ENCODE peak calls at places on chromosomes 2 and 18, in six cellular contexts. J, Z, N, Y, O and U are unnamed samples.

GRCh38 chr2:154556146-154556545 is 142.3 kb upstream of the KCNJ3 start:
- DNase-seq in N (no peak), Z (no peak), O (no peak), J (no peak), Y (no peak), U (no peak)

GRCh38 chr2:70085711-70086277 is 1.5 kb upstream of the PCBP1 start:
- DNase-seq in J (no peak), Y (no peak), N (no peak), Z (no peak), O (no peak), U (no peak)

GRCh38 chr2:185618630-185619029 is 120.0 kb upstream of the FSIP2 start:
- DNase-seq in Z (no peak), N (no peak), J (no peak), O (no peak), Y (no peak), U (no peak)

GRCh38 chr2:85540131-85540587 is 1.2 kb downstream of the MAT2A start:
- DNase-seq in O (no peak), N (peak), Z (no peak), J (no peak), Y (no peak), U (no peak)

GRCh38 chr2:132441051-132441450 is 24.4 kb downstream of the GPR39 start:
- DNase-seq in Y (no peak), J (no peak), N (no peak), O (no peak), Z (no peak), U (no peak)

GRCh38 chr2:149409506-149409905 is 79.1 kb downstream of the LYPD6 start:
- DNase-seq in O (no peak), N (no peak), J (no peak), Y (no peak), Z (no peak), U (no peak)

GRCh38 chr2:20184067-20184938 is 40.6 kb downstream of the SDC1 start:
- DNase-seq in Y (peak), J (no peak), O (no peak), Z (no peak), N (no peak), U (no peak)

GRCh38 chr2:168683996-168684395 is 118.4 kb upstream of the NOSTRIN start:
- DNase-seq in Z (no peak), O (no peak), J (no peak), Y (peak), N (peak), U (no peak)

GRCh38 chr18:47150824-47151366 is 595 bp upstream of the HDHD2 start:
- DNase-seq in N (no peak), Z (no peak), O (no peak), Y (peak), J (peak), U (no peak)

GRCh38 chr2:9392895-9393757 is 30.2 kb downstream of the ITGB1BP1 start:
- DNase-seq in N (no peak), J (no peak), O (no peak), Z (no peak), Y (no peak), U (no peak)

GRCh38 chr2:23381084-23381483 is 3.9 kb upstream of the KLHL29 start:
- DNase-seq in O (peak), Z (peak), Y (peak), N (no peak), J (no peak), U (peak)

GRCh38 chr2:102603904-102604303 is 15.4 kb upstream of the SLC9A2 start:
- DNase-seq in O (no peak), Z (no peak), J (no peak), Y (no peak), N (no peak), U (no peak)

GRCh38 chr18:24488824-24489493 is 28.5 kb downstream of the HRH4 start:
- DNase-seq in O (peak), Y (peak), N (peak), J (peak), Z (peak), U (peak)

GRCh38 chr2:224103603-224104002 is 64.5 kb upstream of the SERPINE2 start:
- DNase-seq in Y (no peak), N (no peak), O (no peak), Z (no peak), J (no peak), U (no peak)

GRCh38 chr18:41396211-41396610 is 558.8 kb upstream of the PIK3C3 start:
- DNase-seq in Y (no peak), J (no peak), N (no peak), O (no peak), Z (no peak), U (no peak)

GRCh38 chr18:79248495-79249078 is 147.1 kb upstream of the NFATC1 start:
- DNase-seq in J (no peak), N (peak), O (no peak), Z (no peak), Y (no peak), U (peak)

GRCh38 chr2:120856421-120856862 is 120.8 kb downstream of the GLI2 start:
- DNase-seq in N (no peak), J (peak), Y (no peak), Z (no peak), O (no peak), U (no peak)

GRCh38 chr2:158359846-158360245 is 96.7 kb downstream of the CCDC148 start:
- DNase-seq in N (peak), Y (peak), J (no peak), Z (no peak), O (no peak), U (no peak)

GRCh38 chr18:8654482-8655451 is 45.5 kb downstream of the RAB12 start:
- DNase-seq in Z (no peak), Y (no peak), J (peak), O (no peak), N (peak), U (no peak)

GRCh38 chr2:105610444-105611327 is 134.0 kb upstream of the NCK2 start:
- DNase-seq in N (no peak), O (no peak), Z (no peak), J (no peak), Y (peak), U (no peak)

GRCh38 chr2:206728277-206729199 is 10.3 kb upstream of the DYTN start:
- DNase-seq in J (no peak), N (peak), Z (peak), O (no peak), Y (peak), U (no peak)

GRCh38 chr2:181680055-181680936 is at the start of gene NEUROD1:
- DNase-seq in Y (no peak), J (peak), O (no peak), Z (no peak), N (no peak), U (no peak)

GRCh38 chr2:98702896-98703620 is 27.9 kb downstream of the MGAT4A start:
- DNase-seq in N (no peak), Z (no peak), Y (no peak), J (no peak), O (no peak), U (no peak)

GRCh38 chr18:77206676-77207370 is 42.8 kb upstream of the GALR1 start:
- DNase-seq in O (no peak), J (no peak), Z (no peak), N (no peak), Y (no peak), U (no peak)

GRCh38 chr2:223601932-223602676 is at the start of gene SCG2:
- DNase-seq in N (peak), Z (peak), O (no peak), Y (peak), J (peak), U (peak)

GRCh38 chr2:144390424-144391020 is 129.4 kb downstream of the ZEB2 start:
- DNase-seq in N (no peak), O (no peak), Y (no peak), Z (no peak), J (no peak), U (no peak)

GRCh38 chr18:41096504-41096903 is 858.5 kb upstream of the PIK3C3 start:
- DNase-seq in J (peak), O (no peak), N (no peak), Y (no peak), Z (no peak), U (no peak)

GRCh38 chr2:217901826-217902225 is 101.0 kb downstream of the TNS1 start:
- DNase-seq in J (no peak), Y (peak), N (no peak), O (no peak), Z (no peak), U (no peak)

GRCh38 chr2:190050001-190050400 is 12.5 kb downstream of the MSTN start:
- DNase-seq in Z (no peak), J (no peak), N (no peak), Y (no peak), O (no peak), U (no peak)

GRCh38 chr18:60984496-60984895 is 348.7 kb upstream of the CDH20 start:
- DNase-seq in J (no peak), N (no peak), O (no peak), Y (no peak), Z (no peak), U (no peak)

GRCh38 chr18:36314098-36314497 is 16.6 kb downstream of the FHOD3 start:
- DNase-seq in O (no peak), Y (no peak), N (no peak), J (no peak), Z (no peak), U (no peak)

GRCh38 chr18:23609390-23610008 is 23.2 kb upstream of the NPC1 start:
- DNase-seq in J (no peak), N (no peak), Z (no peak), Y (no peak), O (no peak), U (no peak)

GRCh38 chr2:182023235-182023634 is 37.6 kb downstream of the PPP1R1C start:
- DNase-seq in Z (no peak), O (no peak), Y (no peak), N (peak), J (no peak), U (no peak)

GRCh38 chr2:134479696-134480330 is 225.9 kb downstream of the MGAT5 start:
- DNase-seq in J (no peak), N (no peak), O (no peak), Z (no peak), Y (no peak), U (no peak)
- TF ChIP-seq SIN3A in J (no peak), N (no peak), O (no peak), Z (no peak), Y (no peak), U (no peak)

GRCh38 chr2:196166876-196167275 is 4.5 kb downstream of the STK17B start:
- DNase-seq in O (no peak), J (no peak), Y (no peak), N (peak), Z (no peak), U (no peak)
- TF ChIP-seq SIN3A in O (no peak), J (no peak), Y (no peak), N (no peak), Z (no peak), U (no peak)

GRCh38 chr18:34097312-34097711 is 127.4 kb downstream of the NOL4 start:
- DNase-seq in N (no peak), Y (no peak), O (no peak), Z (no peak), J (no peak), U (no peak)
- TF ChIP-seq SIN3A in N (no peak), Y (no peak), O (no peak), Z (no peak), J (no peak), U (no peak)

DNA sequence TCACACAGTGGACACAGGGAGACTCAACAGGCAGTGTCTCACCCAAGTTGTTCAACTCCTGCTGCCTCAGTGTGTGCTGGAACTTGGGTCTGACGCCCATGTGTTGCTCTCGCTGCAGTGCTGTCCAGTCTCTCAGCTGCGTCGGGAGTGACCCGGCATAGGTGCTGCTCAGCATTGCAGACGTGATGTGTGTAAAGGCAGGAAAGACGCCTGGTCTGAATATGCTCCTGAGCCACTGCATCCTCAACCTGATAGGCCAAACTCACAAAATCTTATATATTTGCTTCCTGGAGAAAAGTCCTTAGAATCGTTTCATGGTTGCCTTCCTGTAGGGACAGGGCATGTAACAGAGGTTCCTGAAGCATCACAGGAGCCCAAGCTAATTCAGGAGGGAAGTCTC is 152.9 kb downstream of the INSIG2 start:
- DNase-seq in Y (no peak), O (no peak), N (no peak), Z (no peak), J (no peak), U (no peak)
- TF ChIP-seq SIN3A in Y (no peak), O (no peak), N (no peak), Z (no peak), J (no peak), U (no peak)

DNA sequence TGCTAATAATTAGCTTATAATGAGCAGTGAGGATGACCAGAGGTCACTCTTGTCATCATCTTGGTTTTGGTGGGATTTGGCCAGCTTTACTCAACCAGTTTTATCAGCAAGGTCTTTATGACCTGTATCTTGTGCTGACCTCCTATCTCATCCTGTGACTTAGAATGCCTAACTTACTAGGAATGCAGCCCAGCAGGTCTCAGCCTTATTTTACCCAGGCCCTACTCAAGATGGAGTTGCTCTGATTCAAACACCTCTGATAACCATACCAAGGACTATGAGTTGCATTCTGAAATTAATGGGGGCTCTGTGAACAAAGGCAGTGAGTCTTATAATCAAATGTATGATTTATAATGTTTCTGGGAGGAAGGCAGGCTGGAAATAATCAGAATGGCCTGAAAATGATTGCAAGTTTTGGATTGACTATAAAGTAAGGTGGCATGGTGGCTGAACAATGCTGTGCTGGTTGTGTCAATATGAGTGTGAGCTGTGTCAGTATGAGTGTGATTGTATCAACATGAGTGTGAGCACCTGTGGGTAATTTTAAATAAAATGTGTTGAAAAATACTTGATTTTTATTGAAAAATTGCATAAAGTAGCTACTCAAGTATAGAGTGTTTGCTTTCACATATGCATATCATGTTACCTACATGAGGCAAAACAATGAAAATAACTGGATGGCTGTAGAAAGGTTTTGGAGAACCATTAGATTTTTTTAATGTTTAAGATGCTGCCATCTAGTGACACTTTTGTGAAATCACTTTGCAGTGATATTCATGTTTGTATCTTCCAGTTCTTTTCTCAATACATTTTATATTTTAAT is 103.0 kb downstream of the KYNU start:
- DNase-seq in Z (peak), J (no peak), N (peak), Y (peak), O (no peak), U (no peak)
- TF ChIP-seq SIN3A in Z (no peak), J (no peak), N (no peak), Y (no peak), O (no peak), U (no peak)

GRCh38 chr18:50775207-50775606 is 44.6 kb downstream of the MRO start:
- DNase-seq in Z (no peak), Y (no peak), O (no peak), J (no peak), N (peak), U (no peak)

DNA sequence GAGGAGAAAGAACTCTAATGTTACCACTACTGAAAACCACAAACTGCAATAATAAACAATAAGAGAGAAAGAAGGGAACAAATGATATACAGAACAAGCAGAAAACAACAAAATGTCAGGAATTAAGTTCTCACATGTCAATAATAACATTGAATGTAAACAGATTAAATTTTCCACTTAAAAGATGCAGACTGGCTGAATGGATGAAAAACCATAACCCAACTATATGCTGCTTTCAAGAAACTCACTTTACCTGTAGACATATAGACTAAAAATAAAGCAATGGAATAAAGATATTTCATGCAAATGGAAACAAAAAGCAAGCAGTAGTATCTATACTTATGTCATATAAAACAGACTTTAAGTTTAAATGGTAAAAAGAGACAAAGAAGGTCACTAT is 50.4 kb downstream of the MRO start:
- DNase-seq in Z (no peak), O (no peak), Y (no peak), J (no peak), N (no peak), U (no peak)
- TF ChIP-seq SIN3A in Z (no peak), O (no peak), Y (no peak), J (no peak), N (no peak), U (no peak)

GRCh38 chr2:236177967-236178909 is 10.1 kb upstream of the GBX2 start:
- DNase-seq in J (peak), Y (peak), Z (peak), N (peak), O (no peak), U (peak)

GRCh38 chr2:236180501-236180816 is 12.3 kb upstream of the GBX2 start:
- DNase-seq in J (no peak), O (no peak), Z (no peak), N (no peak), Y (no peak), U (no peak)

GRCh38 chr2:236180831-236181453 is 12.8 kb upstream of the GBX2 start:
- DNase-seq in Z (peak), O (no peak), J (peak), Y (peak), N (peak), U (peak)

GRCh38 chr2:236178921-236179652 is 10.9 kb upstream of the GBX2 start:
- DNase-seq in O (no peak), Y (no peak), J (peak), N (no peak), Z (no peak), U (no peak)

GRCh38 chr2:236179653-236180500 is 11.7 kb upstream of the GBX2 start:
- DNase-seq in Y (no peak), O (no peak), N (no peak), Z (no peak), J (peak), U (peak)
- TF ChIP-seq SIN3A in Y (no peak), O (no peak), N (no peak), Z (no peak), J (no peak), U (no peak)

DNA sequence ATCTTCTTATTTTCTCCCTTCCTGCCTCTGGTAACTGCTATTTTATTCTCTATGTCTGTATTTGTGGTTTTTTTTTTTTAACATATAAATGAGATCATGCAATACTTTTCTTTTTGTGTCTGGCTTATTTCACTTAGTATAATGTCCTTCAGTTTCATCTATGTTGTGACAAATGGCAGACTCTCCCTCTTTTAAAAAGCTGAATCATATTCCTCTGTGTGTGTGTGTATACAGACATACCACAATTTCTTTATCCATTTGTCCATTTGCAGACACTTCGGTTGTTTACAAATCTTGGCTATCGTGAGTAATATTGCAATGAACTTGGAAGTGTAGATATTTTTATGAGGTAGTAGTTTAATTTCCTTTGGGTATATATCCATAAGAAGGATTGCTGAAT is 7.0 kb downstream of the GTF2A1L start:
- DNase-seq in Y (no peak), J (no peak), Z (no peak), N (no peak), O (no peak), U (no peak)
- TF ChIP-seq SIN3A in Y (no peak), J (no peak), Z (no peak), N (no peak), O (no peak), U (no peak)

GRCh38 chr2:26477911-26478253 is at the start of gene OTOF:
- DNase-seq in O (no peak), J (peak), N (no peak), Y (no peak), Z (no peak), U (no peak)
- TF ChIP-seq SIN3A in O (no peak), J (no peak), N (no peak), Y (no peak), Z (no peak), U (no peak)